ENCODE peak calls at places on chromosomes 2 and 18, in nine cellular contexts. W, I, Y, S, T, P, L, G and O are unnamed samples.

GRCh38 chr2:232386740-232387450 is 8.3 kb downstream of the ALPP start:
- DNase-seq in L (no peak), T (no peak), P (no peak), I (no peak), G (peak; percentile 86), Y (no peak), W (no peak), S (no peak), O (peak; percentile 12)

GRCh38 chr2:80246449-80247025 is 58.0 kb downstream of the LRRTM1 start:
- DNase-seq in G (no peak), W (no peak), L (no peak), P (no peak), S (no peak), I (no peak), T (no peak), Y (no peak), O (no peak)

GRCh38 chr18:26656944-26657536 is 108.7 kb upstream of the KCTD1 start:
- DNase-seq in Y (peak; percentile 75), T (peak; percentile 36), P (no peak), W (peak; percentile 84), L (peak; percentile 86), S (peak; percentile 86), G (peak; percentile 95), I (peak; percentile 6), O (peak; percentile 83)

GRCh38 chr2:130345611-130346010 is 2.9 kb downstream of the IMP4 start:
- DNase-seq in T (no peak), L (no peak), W (no peak), I (no peak), G (peak; percentile 59), S (no peak), P (no peak), Y (no peak), O (no peak)

GRCh38 chr2:71882949-71883472 is 264.7 kb downstream of the CYP26B1 start:
- DNase-seq in I (peak; percentile 94), L (peak; percentile 96), W (peak; percentile 40), G (peak; percentile 73), T (peak; percentile 78), S (peak; percentile 91), P (peak; percentile 95), Y (no peak), O (peak; percentile 29)

GRCh38 chr2:241769819-241770184 is 6.8 kb upstream of the GAL3ST2 start:
- DNase-seq in G (no peak), S (no peak), W (no peak), L (no peak), Y (no peak), I (no peak), T (no peak), P (no peak), O (no peak)

GRCh38 chr2:241862093-241862492 is 3.4 kb upstream of the PDCD1 start:
- DNase-seq in Y (no peak), W (peak; percentile 30), T (no peak), S (no peak), L (peak; percentile 17), I (no peak), P (peak; percentile 31), G (peak; percentile 33), O (no peak)

GRCh38 chr2:234496835-234497591 is at the start of gene ARL4C:
- DNase-seq in G (peak; percentile 94), I (peak; percentile 37), P (peak; percentile 57), T (peak; percentile 60), W (peak; percentile 42), S (peak; percentile 78), Y (peak; percentile 69), L (peak; percentile 68), O (peak; percentile 76)

GRCh38 chr18:55380574-55380973 is 207.4 kb downstream of the TCF4 start:
- DNase-seq in P (no peak), L (no peak), S (no peak), G (no peak), W (no peak), I (no peak), Y (no peak), T (peak; percentile 60), O (no peak)

GRCh38 chr2:26352892-26353291 is 6.3 kb upstream of the ADGRF3 start:
- DNase-seq in W (no peak), Y (no peak), S (no peak), I (no peak), L (no peak), P (peak; percentile 65), T (peak; percentile 58), G (no peak), O (no peak)

GRCh38 chr2:234324151-234324550 is 172.7 kb downstream of the ARL4C start:
- DNase-seq in P (no peak), I (no peak), W (no peak), L (no peak), G (no peak), S (no peak), Y (no peak), T (no peak), O (no peak)

DNA sequence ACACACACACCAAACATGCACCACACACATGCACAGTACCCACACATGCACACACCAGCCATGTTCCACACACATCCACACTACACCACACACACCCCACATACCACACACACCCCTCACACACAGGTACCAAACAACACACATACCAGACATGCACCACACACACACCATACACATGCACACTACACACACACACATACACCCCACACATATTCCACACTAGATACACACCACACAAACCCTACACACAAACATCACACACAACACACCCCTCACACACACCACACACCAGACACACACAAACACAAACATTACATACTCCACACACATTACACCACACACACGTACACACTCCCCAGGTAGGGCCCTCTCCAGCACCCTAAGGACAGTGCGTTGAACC is 51.2 kb downstream of the TRABD2A start:
- DNase-seq in G (no peak), P (no peak), L (no peak), Y (no peak), S (no peak), T (no peak), W (no peak), I (no peak), O (no peak)
- H3K9me3 ChIP-seq in G (no peaks in the 10 kb centered on the region), P (no peaks in the 10 kb centered on the region), L (no peaks in the 10 kb centered on the region), Y (no peaks in the 10 kb centered on the region), S (no peaks in the 10 kb centered on the region), T (no peaks in the 10 kb centered on the region), W (no peaks in the 10 kb centered on the region), I (no peaks in the 10 kb centered on the region), O (no peaks in the 10 kb centered on the region)

DNA sequence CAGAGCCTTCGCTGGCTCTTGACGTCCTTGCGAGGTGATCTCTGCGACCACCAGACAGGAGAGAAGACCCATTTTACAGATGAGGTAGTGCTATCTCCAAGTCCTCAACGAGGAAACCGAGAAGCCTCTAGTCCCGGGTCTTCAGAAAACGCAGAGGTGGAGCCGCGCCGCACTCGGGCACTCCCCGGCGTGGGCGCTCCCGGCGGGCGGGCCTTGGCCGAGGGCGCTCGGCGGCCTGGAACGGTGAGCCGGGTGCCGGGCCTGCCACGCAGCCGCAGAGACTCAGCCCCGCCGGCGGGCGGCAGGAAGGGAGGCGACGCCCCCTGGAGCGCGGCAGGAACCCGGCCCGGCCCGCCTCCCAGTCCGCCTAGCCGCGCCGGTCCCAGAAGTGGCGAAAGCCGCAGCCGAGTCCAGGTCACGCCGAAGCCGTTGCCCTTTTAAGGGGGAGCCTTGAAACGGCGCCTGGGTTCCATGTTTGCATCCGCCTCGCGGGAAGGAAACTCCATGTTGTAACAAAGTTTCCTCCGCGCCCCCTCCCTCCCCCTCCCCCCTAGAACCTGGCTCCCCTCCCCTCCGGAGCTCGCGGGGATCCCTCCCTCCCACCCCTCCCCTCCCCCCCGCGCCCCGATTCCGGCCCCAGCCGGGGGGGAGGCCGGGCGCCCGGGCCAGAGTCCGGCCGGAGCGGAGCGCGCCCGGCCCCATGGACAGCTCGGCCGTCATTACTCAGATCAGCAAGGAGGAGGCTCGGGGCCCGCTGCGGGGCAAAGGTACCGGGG is at the start of gene CTDSP1:
- DNase-seq in I (peak; percentile 94), S (peak; percentile 98), G (peak; percentile 97), W (peak; percentile 97), T (peak; percentile 96), P (peak; percentile 93), Y (peak; percentile 97), L (peak; percentile 97), O (peak; percentile 99)
- TF ChIP-seq POLR2A in I (peak; percentile 72), S (peak; percentile 62), G (peak; percentile 92), W (peak; percentile 60), T (peak; percentile 23), P (no peak), Y (peak; percentile 75), L (peak; percentile 92), O (peak; percentile 87)

DNA sequence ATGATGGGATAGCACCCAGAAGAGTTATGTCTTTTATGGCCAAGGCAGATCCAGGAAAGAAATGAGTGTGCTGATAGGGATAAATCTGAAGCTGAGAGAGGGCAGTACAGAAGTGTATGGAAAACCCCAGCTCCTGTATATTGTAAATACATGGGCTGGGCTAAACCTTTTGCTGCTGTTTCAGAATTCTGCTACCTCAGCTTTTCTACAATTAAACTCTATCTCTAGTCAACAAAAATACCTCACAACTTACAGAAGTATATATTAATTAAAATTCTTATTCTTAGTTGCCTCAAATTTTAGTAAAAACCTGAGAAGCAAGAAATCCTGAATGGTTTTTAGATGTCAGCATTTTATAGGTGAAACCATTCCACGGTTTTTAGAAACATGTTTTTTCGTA is 889.5 kb upstream of the NXPH2 start:
- DNase-seq in P (no peak), Y (no peak), G (no peak), S (no peak), T (no peak), I (no peak), W (no peak), L (no peak), O (no peak)
- H3K4me1 ChIP-seq in P (no peaks in the 10 kb centered on the region), Y (no peaks in the 10 kb centered on the region), G (no peaks in the 10 kb centered on the region), S (no peaks in the 10 kb centered on the region), T (no peaks in the 10 kb centered on the region), I (no peaks in the 10 kb centered on the region), W (no peaks in the 10 kb centered on the region), L (no peaks in the 10 kb centered on the region), O (no peaks in the 10 kb centered on the region)

GRCh38 chr2:24540011-24540477 is 49.0 kb downstream of the NCOA1 start:
- DNase-seq in S (no peak), T (no peak), L (no peak), Y (peak; percentile 27), W (no peak), P (no peak), I (no peak), G (no peak), O (no peak)
- H3K9me3 ChIP-seq in S (peaks cover 14% of the 10 kb centered on the region), T (peaks cover 4% of the 10 kb centered on the region), L (no peaks in the 10 kb centered on the region), Y (no peaks in the 10 kb centered on the region), W (no peaks in the 10 kb centered on the region), P (no peaks in the 10 kb centered on the region), I (peaks cover 27% of the 10 kb centered on the region), G (no peaks in the 10 kb centered on the region), O (no peaks in the 10 kb centered on the region)